ENCODE peak calls at places on chromosome X, in five cellular contexts. One of them, this sample, is unnamed.

GRCh38 chrX:10795721-10796120 is 175.3 kb upstream of the MID1 start:
- DNase-seq in cardiac fibroblast: no peak
- DNase-seq in GM12865: no peak
- DNase-seq in K562: no peak
- DNase-seq in lower lobe of right lung: no peak
- DNase-seq in this sample: no peak

GRCh38 chrX:153993079-153993478 is 20.5 kb downstream of the TMEM187 start:
- DNase-seq in K562: no peak
- DNase-seq in lower lobe of right lung: no peak
- DNase-seq in cardiac fibroblast: no peak
- DNase-seq in GM12865: no peak
- DNase-seq in this sample: no peak

GRCh38 chrX:33840176-33840575 is 291.9 kb downstream of the FAM47A start:
- DNase-seq in K562: no peak
- DNase-seq in lower lobe of right lung: no peak
- DNase-seq in GM12865: no peak
- DNase-seq in cardiac fibroblast: no peak
- DNase-seq in this sample: no peak

GRCh38 chrX:54920610-54921426 is at the start of gene TRO:
- DNase-seq in lower lobe of right lung: no peak
- DNase-seq in cardiac fibroblast: no peak
- DNase-seq in GM12865: no peak
- DNase-seq in K562: no peak
- DNase-seq in this sample: no peak

GRCh38 chrX:75181721-75182120 is 25.6 kb upstream of the ABCB7 start:
- DNase-seq in cardiac fibroblast: peak
- DNase-seq in GM12865: no peak
- DNase-seq in lower lobe of right lung: no peak
- DNase-seq in K562: no peak
- DNase-seq in this sample: no peak

GRCh38 chrX:153727108-153727931 is 2.7 kb downstream of the ABCD1 start:
- DNase-seq in K562: no peak
- DNase-seq in cardiac fibroblast: no peak
- DNase-seq in lower lobe of right lung: peak
- DNase-seq in GM12865: peak
- DNase-seq in this sample: no peak

GRCh38 chrX:87582453-87582852 is 64.9 kb downstream of the KLHL4 start:
- DNase-seq in GM12865: no peak
- DNase-seq in K562: no peak
- DNase-seq in lower lobe of right lung: no peak
- DNase-seq in cardiac fibroblast: peak
- DNase-seq in this sample: no peak

GRCh38 chrX:140589657-140590056 is 84.8 kb upstream of the SOX3 start:
- DNase-seq in K562: no peak
- DNase-seq in cardiac fibroblast: no peak
- DNase-seq in lower lobe of right lung: no peak
- DNase-seq in GM12865: no peak
- DNase-seq in this sample: no peak

GRCh38 chrX:3262906-3263305 is 83.5 kb downstream of the MXRA5 start:
- DNase-seq in GM12865: no peak
- DNase-seq in K562: no peak
- DNase-seq in cardiac fibroblast: peak
- DNase-seq in lower lobe of right lung: no peak
- DNase-seq in this sample: no peak

GRCh38 chrX:45322382-45322781 is 121.7 kb upstream of the DIPK2B start:
- DNase-seq in GM12865: peak
- DNase-seq in lower lobe of right lung: no peak
- DNase-seq in cardiac fibroblast: peak
- DNase-seq in K562: no peak
- DNase-seq in this sample: no peak

GRCh38 chrX:100662791-100663190 is 18.8 kb downstream of the SRPX2 start:
- DNase-seq in cardiac fibroblast: peak
- DNase-seq in GM12865: no peak
- DNase-seq in lower lobe of right lung: no peak
- DNase-seq in K562: no peak
- DNase-seq in this sample: no peak

GRCh38 chrX:35787867-35788266 is 10.3 kb upstream of the MAGEB16 start:
- DNase-seq in K562: no peak
- DNase-seq in GM12865: no peak
- DNase-seq in cardiac fibroblast: no peak
- DNase-seq in lower lobe of right lung: no peak
- DNase-seq in this sample: no peak

GRCh38 chrX:13283512-13283911 is 36.3 kb downstream of the ATXN3L start:
- DNase-seq in cardiac fibroblast: peak
- DNase-seq in lower lobe of right lung: no peak
- DNase-seq in K562: no peak
- DNase-seq in GM12865: no peak
- DNase-seq in this sample: no peak

GRCh38 chrX:108036298-108036973 is 8.4 kb upstream of the VSIG1 start:
- DNase-seq in K562: peak
- DNase-seq in GM12865: no peak
- DNase-seq in lower lobe of right lung: no peak
- DNase-seq in cardiac fibroblast: peak
- DNase-seq in this sample: no peak

GRCh38 chrX:109294097-109294815 is 187.6 kb downstream of the GUCY2F start:
- DNase-seq in cardiac fibroblast: peak
- DNase-seq in lower lobe of right lung: no peak
- DNase-seq in GM12865: no peak
- DNase-seq in K562: no peak
- DNase-seq in this sample: no peak

GRCh38 chrX:78759081-78759480 is 11.6 kb downstream of the LPAR4 start:
- DNase-seq in lower lobe of right lung: no peak
- DNase-seq in cardiac fibroblast: no peak
- DNase-seq in K562: no peak
- DNase-seq in GM12865: no peak
- DNase-seq in this sample: no peak

GRCh38 chrX:150546711-150547153 is 21.7 kb upstream of the MTM1 start:
- DNase-seq in GM12865: no peak
- DNase-seq in K562: no peak
- DNase-seq in lower lobe of right lung: no peak
- DNase-seq in cardiac fibroblast: no peak
- DNase-seq in this sample: no peak

GRCh38 chrX:154490021-154490413 is 412 bp downstream of the SLC10A3 start:
- DNase-seq in K562: no peak
- DNase-seq in lower lobe of right lung: no peak
- DNase-seq in cardiac fibroblast: peak
- DNase-seq in GM12865: peak
- DNase-seq in this sample: peak

GRCh38 chrX:56232221-56233082 is at the start of gene KLF8:
- DNase-seq in cardiac fibroblast: peak
- DNase-seq in K562: peak
- DNase-seq in GM12865: peak
- DNase-seq in lower lobe of right lung: peak
- DNase-seq in this sample: peak

GRCh38 chrX:11341274-11342256 is 48.4 kb downstream of the AMELX start:
- DNase-seq in cardiac fibroblast: peak
- DNase-seq in K562: peak
- DNase-seq in lower lobe of right lung: peak
- DNase-seq in GM12865: peak
- DNase-seq in this sample: peak

GRCh38 chrX:16042980-16043379 is 80.4 kb upstream of the GRPR start:
- DNase-seq in lower lobe of right lung: no peak
- DNase-seq in K562: no peak
- DNase-seq in cardiac fibroblast: no peak
- DNase-seq in GM12865: no peak
- DNase-seq in this sample: no peak

DNA sequence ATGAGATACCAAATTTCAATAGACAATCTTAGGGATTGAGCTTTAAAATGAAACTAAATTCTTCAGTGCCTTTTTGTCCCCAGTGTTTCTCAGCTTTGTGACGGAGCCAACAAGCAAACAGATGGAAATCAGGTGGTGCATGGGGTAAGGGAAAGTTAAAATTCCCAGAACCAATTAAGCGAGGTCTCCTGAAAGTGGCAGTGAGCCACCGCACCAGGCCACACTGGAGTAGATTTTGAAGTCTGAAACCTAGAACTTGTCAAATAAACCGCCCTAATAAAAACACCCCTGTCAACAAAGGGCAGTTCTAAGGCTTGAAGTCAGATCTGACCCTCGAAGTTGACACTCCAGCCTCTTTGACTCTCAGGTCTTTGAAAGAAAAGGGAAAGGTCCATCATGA is 40.6 kb upstream of the DYNLT3 start:
- DNase-seq in GM12865: no peak
- DNase-seq in K562: no peak
- DNase-seq in cardiac fibroblast: no peak
- DNase-seq in lower lobe of right lung: no peak
- DNase-seq in this sample: no peak
- TF ChIP-seq CTCF in GM12865: no peak
- TF ChIP-seq CTCF in K562: no peak
- TF ChIP-seq CTCF in cardiac fibroblast: no peak
- TF ChIP-seq CTCF in lower lobe of right lung: no peak
- TF ChIP-seq CTCF in this sample: no peak

GRCh38 chrX:134761788-134762187 is 103.5 kb upstream of the PLAC1 start:
- DNase-seq in lower lobe of right lung: no peak
- DNase-seq in cardiac fibroblast: peak
- DNase-seq in K562: no peak
- DNase-seq in GM12865: peak
- DNase-seq in this sample: peak
- TF ChIP-seq CTCF in lower lobe of right lung: peak
- TF ChIP-seq CTCF in cardiac fibroblast: peak
- TF ChIP-seq CTCF in K562: peak
- TF ChIP-seq CTCF in GM12865: peak
- TF ChIP-seq CTCF in this sample: peak

DNA sequence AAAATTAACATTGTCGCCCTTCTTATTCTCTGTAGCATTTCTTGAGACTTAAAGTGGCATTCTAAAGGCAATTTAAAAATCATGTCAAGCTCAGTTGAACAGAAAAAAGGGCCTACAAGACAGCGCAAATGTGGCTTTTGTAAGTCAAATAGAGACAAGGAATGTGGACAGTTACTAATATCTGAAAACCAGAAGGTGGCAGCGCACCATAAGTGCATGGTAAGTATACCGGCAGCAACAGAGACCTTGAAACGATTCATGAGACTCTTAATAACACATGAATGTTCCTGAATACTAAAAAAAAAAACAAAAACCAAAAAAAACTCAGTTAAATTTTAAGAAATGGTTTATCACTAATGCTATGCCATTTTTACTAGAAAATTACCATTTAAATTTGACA is 82.4 kb upstream of the HPRT1 start:
- DNase-seq in lower lobe of right lung: no peak
- DNase-seq in GM12865: peak
- DNase-seq in cardiac fibroblast: peak
- DNase-seq in K562: no peak
- DNase-seq in this sample: no peak
- TF ChIP-seq CTCF in lower lobe of right lung: peak
- TF ChIP-seq CTCF in GM12865: peak
- TF ChIP-seq CTCF in cardiac fibroblast: peak
- TF ChIP-seq CTCF in K562: peak
- TF ChIP-seq CTCF in this sample: no peak

GRCh38 chrX:103779156-103779555 is 2.5 kb downstream of the PLP1 start:
- DNase-seq in K562: no peak
- DNase-seq in lower lobe of right lung: no peak
- DNase-seq in GM12865: no peak
- DNase-seq in cardiac fibroblast: peak
- DNase-seq in this sample: no peak

GRCh38 chrX:103776586-103776985 is at the start of gene PLP1:
- DNase-seq in cardiac fibroblast: no peak
- DNase-seq in lower lobe of right lung: no peak
- DNase-seq in K562: no peak
- DNase-seq in GM12865: no peak
- DNase-seq in this sample: no peak

GRCh38 chrX:103773445-103773844 is 3.2 kb upstream of the PLP1 start:
- DNase-seq in GM12865: no peak
- DNase-seq in lower lobe of right lung: no peak
- DNase-seq in K562: no peak
- DNase-seq in cardiac fibroblast: no peak
- DNase-seq in this sample: no peak

DNA sequence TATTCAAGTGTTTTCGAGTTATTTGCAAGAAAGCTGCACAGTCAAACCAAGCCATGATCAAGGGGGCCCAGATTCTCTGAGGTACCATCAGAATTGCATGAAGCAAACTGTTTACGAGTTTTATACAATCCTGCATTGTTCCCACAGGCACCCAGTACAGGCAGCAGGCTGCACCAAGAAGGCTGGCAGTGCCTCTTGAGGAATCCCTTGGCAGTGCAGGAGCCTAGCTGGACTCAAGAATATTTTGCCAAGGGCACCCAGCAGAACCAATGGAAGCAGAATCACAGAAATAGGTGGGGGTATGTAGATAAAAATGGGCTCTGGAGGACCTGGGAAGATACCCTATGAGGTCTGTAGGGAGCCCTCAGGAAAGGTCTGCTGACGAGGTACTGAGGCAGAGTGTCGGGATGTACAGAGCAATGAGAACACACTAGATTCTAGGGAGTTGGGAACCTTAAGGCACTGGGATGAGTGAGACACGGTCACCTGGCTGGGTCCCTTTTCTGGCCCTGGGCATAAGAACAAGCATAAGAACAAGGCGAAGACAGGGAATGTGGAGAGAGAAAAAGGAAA is 2.5 kb upstream of the PLP1 start:
- DNase-seq in GM12865: peak
- DNase-seq in lower lobe of right lung: no peak
- DNase-seq in cardiac fibroblast: peak
- DNase-seq in K562: no peak
- DNase-seq in this sample: no peak
- TF ChIP-seq CTCF in GM12865: peak
- TF ChIP-seq CTCF in lower lobe of right lung: peak
- TF ChIP-seq CTCF in cardiac fibroblast: peak
- TF ChIP-seq CTCF in K562: no peak
- TF ChIP-seq CTCF in this sample: no peak

GRCh38 chrX:39205467-39205866 is 404.2 kb downstream of the MID1IP1 start:
- DNase-seq in cardiac fibroblast: no peak
- DNase-seq in GM12865: no peak
- DNase-seq in K562: no peak
- DNase-seq in lower lobe of right lung: no peak
- DNase-seq in this sample: no peak
- TF ChIP-seq CTCF in cardiac fibroblast: no peak
- TF ChIP-seq CTCF in GM12865: no peak
- TF ChIP-seq CTCF in K562: no peak
- TF ChIP-seq CTCF in lower lobe of right lung: no peak
- TF ChIP-seq CTCF in this sample: no peak

GRCh38 chrX:82961129-82961528 is 547.0 kb upstream of the POU3F4 start:
- DNase-seq in lower lobe of right lung: no peak
- DNase-seq in K562: no peak
- DNase-seq in GM12865: no peak
- DNase-seq in cardiac fibroblast: no peak
- DNase-seq in this sample: no peak
- TF ChIP-seq CTCF in lower lobe of right lung: no peak
- TF ChIP-seq CTCF in K562: no peak
- TF ChIP-seq CTCF in GM12865: no peak
- TF ChIP-seq CTCF in cardiac fibroblast: no peak
- TF ChIP-seq CTCF in this sample: no peak

DNA sequence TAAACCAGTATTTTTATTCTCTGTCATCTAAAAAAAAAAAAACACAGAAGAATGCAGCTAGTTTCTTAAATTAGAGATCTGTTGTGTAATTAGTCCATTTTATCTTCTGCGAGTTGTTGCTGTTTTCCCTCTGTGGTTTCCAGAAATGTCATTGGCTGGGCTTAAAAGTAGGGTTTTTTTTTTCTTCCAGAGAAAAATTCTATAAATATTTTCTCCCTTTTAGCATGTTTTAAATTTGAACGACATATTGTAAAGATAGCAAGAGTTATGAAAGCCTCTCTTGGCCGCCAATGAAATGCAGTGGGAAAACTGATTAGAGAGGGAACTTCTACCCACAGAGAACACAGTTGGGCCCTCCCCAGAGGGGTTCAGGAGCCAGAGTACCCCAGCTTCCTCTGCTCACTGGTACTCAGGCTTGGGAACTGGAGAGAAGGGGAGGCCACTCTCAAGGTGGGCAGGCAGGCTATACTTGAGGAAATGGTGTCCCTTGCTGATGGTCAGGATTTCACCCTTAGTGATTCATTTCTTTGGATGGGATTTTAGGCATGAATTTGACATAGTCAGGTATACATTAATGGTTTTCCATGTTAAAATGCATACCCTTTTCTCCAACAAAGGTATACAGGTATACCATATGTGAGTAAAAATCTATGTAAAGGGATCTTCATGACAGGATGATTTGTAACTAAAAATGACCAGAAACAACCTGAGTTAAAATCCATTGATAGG is 166.0 kb downstream of the BCOR start:
- DNase-seq in cardiac fibroblast: no peak
- DNase-seq in lower lobe of right lung: no peak
- DNase-seq in K562: no peak
- DNase-seq in GM12865: no peak
- DNase-seq in this sample: no peak
- TF ChIP-seq CTCF in cardiac fibroblast: no peak
- TF ChIP-seq CTCF in lower lobe of right lung: no peak
- TF ChIP-seq CTCF in K562: no peak
- TF ChIP-seq CTCF in GM12865: no peak
- TF ChIP-seq CTCF in this sample: no peak

This sample was measured in GM20000.